ENCODE peak calls at places on chromosomes 6 and 20, in nine cellular contexts. One of them, this sample, is unnamed.

GRCh38 chr20:38075161-38075998 is 41.8 kb downstream of the RPRD1B start:
- DNase-seq in NCI-H1048: no peak
- DNase-seq in RPMI8226: no peak
- DNase-seq in amniotic stem cell: no peak
- DNase-seq in HuH-7.5: no peak
- DNase-seq in small intestine: no peak
- DNase-seq in GOT3: no peak
- DNase-seq in glomerular endothelial cell: no peak
- DNase-seq in Jurkat, Clone E6-1: no peak
- DNase-seq in this sample: no peak

GRCh38 chr6:150929403-150929802 is 63.9 kb downstream of the MTHFD1L start:
- DNase-seq in NCI-H1048: no peak
- DNase-seq in RPMI8226: no peak
- DNase-seq in amniotic stem cell: no peak
- DNase-seq in HuH-7.5: no peak
- DNase-seq in small intestine: no peak
- DNase-seq in GOT3: no peak
- DNase-seq in glomerular endothelial cell: no peak
- DNase-seq in Jurkat, Clone E6-1: no peak
- DNase-seq in this sample: no peak

GRCh38 chr20:35714127-35714526 is 14.9 kb downstream of the ROMO1 start:
- DNase-seq in NCI-H1048: no peak
- DNase-seq in RPMI8226: no peak
- DNase-seq in amniotic stem cell: no peak
- DNase-seq in HuH-7.5: no peak
- DNase-seq in small intestine: no peak
- DNase-seq in GOT3: no peak
- DNase-seq in glomerular endothelial cell: no peak
- DNase-seq in Jurkat, Clone E6-1: no peak
- DNase-seq in this sample: no peak

GRCh38 chr6:16168858-16169257 is 40.0 kb downstream of the MYLIP start:
- DNase-seq in NCI-H1048: no peak
- DNase-seq in RPMI8226: peak
- DNase-seq in amniotic stem cell: no peak
- DNase-seq in HuH-7.5: no peak
- DNase-seq in small intestine: peak
- DNase-seq in GOT3: no peak
- DNase-seq in glomerular endothelial cell: no peak
- DNase-seq in Jurkat, Clone E6-1: peak
- DNase-seq in this sample: no peak

GRCh38 chr6:38212579-38212978 is 393.1 kb downstream of the ZFAND3 start:
- DNase-seq in NCI-H1048: no peak
- DNase-seq in RPMI8226: no peak
- DNase-seq in amniotic stem cell: no peak
- DNase-seq in HuH-7.5: no peak
- DNase-seq in small intestine: no peak
- DNase-seq in GOT3: no peak
- DNase-seq in glomerular endothelial cell: peak
- DNase-seq in Jurkat, Clone E6-1: peak
- DNase-seq in this sample: no peak

GRCh38 chr6:31300797-31301196 is 28.9 kb upstream of the HLA-C start:
- DNase-seq in NCI-H1048: no peak
- DNase-seq in RPMI8226: no peak
- DNase-seq in amniotic stem cell: no peak
- DNase-seq in HuH-7.5: no peak
- DNase-seq in small intestine: no peak
- DNase-seq in GOT3: no peak
- DNase-seq in glomerular endothelial cell: no peak
- DNase-seq in Jurkat, Clone E6-1: no peak
- DNase-seq in this sample: no peak

GRCh38 chr6:14910692-14911547 is 334.9 kb upstream of the JARID2 start:
- DNase-seq in NCI-H1048: no peak
- DNase-seq in RPMI8226: peak
- DNase-seq in amniotic stem cell: no peak
- DNase-seq in HuH-7.5: no peak
- DNase-seq in small intestine: no peak
- DNase-seq in GOT3: no peak
- DNase-seq in glomerular endothelial cell: no peak
- DNase-seq in Jurkat, Clone E6-1: peak
- DNase-seq in this sample: no peak

GRCh38 chr6:98847767-98848538 is 13.6 kb downstream of the POU3F2 start:
- DNase-seq in NCI-H1048: no peak
- DNase-seq in RPMI8226: no peak
- DNase-seq in amniotic stem cell: no peak
- DNase-seq in HuH-7.5: no peak
- DNase-seq in small intestine: no peak
- DNase-seq in GOT3: no peak
- DNase-seq in glomerular endothelial cell: no peak
- DNase-seq in Jurkat, Clone E6-1: no peak
- DNase-seq in this sample: no peak

GRCh38 chr6:33589723-33590530 is 9.9 kb upstream of the BAK1 start:
- DNase-seq in NCI-H1048: no peak
- DNase-seq in RPMI8226: peak
- DNase-seq in amniotic stem cell: peak
- DNase-seq in HuH-7.5: peak
- DNase-seq in small intestine: peak
- DNase-seq in GOT3: peak
- DNase-seq in glomerular endothelial cell: peak
- DNase-seq in Jurkat, Clone E6-1: no peak
- DNase-seq in this sample: peak

GRCh38 chr6:166438211-166438861 is 55.6 kb upstream of the MPC1 start:
- DNase-seq in NCI-H1048: no peak
- DNase-seq in RPMI8226: no peak
- DNase-seq in amniotic stem cell: no peak
- DNase-seq in HuH-7.5: no peak
- DNase-seq in small intestine: no peak
- DNase-seq in GOT3: no peak
- DNase-seq in glomerular endothelial cell: no peak
- DNase-seq in Jurkat, Clone E6-1: no peak
- DNase-seq in this sample: no peak

GRCh38 chr20:62210496-62210855 is 9.6 kb downstream of the HRH3 start:
- DNase-seq in NCI-H1048: no peak
- DNase-seq in RPMI8226: no peak
- DNase-seq in amniotic stem cell: no peak
- DNase-seq in HuH-7.5: no peak
- DNase-seq in small intestine: no peak
- DNase-seq in GOT3: no peak
- DNase-seq in glomerular endothelial cell: no peak
- DNase-seq in Jurkat, Clone E6-1: no peak
- DNase-seq in this sample: no peak

GRCh38 chr6:36963451-36964290 is 9.1 kb downstream of the PI16 start:
- DNase-seq in NCI-H1048: no peak
- DNase-seq in RPMI8226: peak
- DNase-seq in amniotic stem cell: no peak
- DNase-seq in HuH-7.5: no peak
- DNase-seq in small intestine: no peak
- DNase-seq in GOT3: no peak
- DNase-seq in glomerular endothelial cell: no peak
- DNase-seq in Jurkat, Clone E6-1: peak
- DNase-seq in this sample: peak

GRCh38 chr6:7203939-7204338 is 96.2 kb downstream of the RREB1 start:
- DNase-seq in NCI-H1048: no peak
- DNase-seq in RPMI8226: no peak
- DNase-seq in amniotic stem cell: no peak
- DNase-seq in HuH-7.5: no peak
- DNase-seq in small intestine: no peak
- DNase-seq in GOT3: no peak
- DNase-seq in glomerular endothelial cell: no peak
- DNase-seq in Jurkat, Clone E6-1: no peak
- DNase-seq in this sample: no peak

GRCh38 chr20:54208492-54209044 is 681 bp downstream of the PFDN4 start:
- DNase-seq in NCI-H1048: no peak
- DNase-seq in RPMI8226: peak
- DNase-seq in amniotic stem cell: no peak
- DNase-seq in HuH-7.5: peak
- DNase-seq in small intestine: no peak
- DNase-seq in GOT3: no peak
- DNase-seq in glomerular endothelial cell: peak
- DNase-seq in Jurkat, Clone E6-1: no peak
- DNase-seq in this sample: no peak

GRCh38 chr6:30942338-30943060 is 1.7 kb downstream of the MUCL3 start:
- DNase-seq in NCI-H1048: peak
- DNase-seq in RPMI8226: peak
- DNase-seq in amniotic stem cell: peak
- DNase-seq in HuH-7.5: peak
- DNase-seq in small intestine: peak
- DNase-seq in GOT3: no peak
- DNase-seq in glomerular endothelial cell: peak
- DNase-seq in Jurkat, Clone E6-1: no peak
- DNase-seq in this sample: peak

GRCh38 chr6:154164397-154164796 is 125.4 kb downstream of the OPRM1 start:
- DNase-seq in NCI-H1048: no peak
- DNase-seq in RPMI8226: peak
- DNase-seq in amniotic stem cell: no peak
- DNase-seq in HuH-7.5: no peak
- DNase-seq in small intestine: no peak
- DNase-seq in GOT3: no peak
- DNase-seq in glomerular endothelial cell: no peak
- DNase-seq in Jurkat, Clone E6-1: no peak
- DNase-seq in this sample: no peak

GRCh38 chr20:47125553-47126373 is 230.7 kb downstream of the ZMYND8 start:
- DNase-seq in NCI-H1048: no peak
- DNase-seq in RPMI8226: no peak
- DNase-seq in amniotic stem cell: no peak
- DNase-seq in HuH-7.5: no peak
- DNase-seq in small intestine: no peak
- DNase-seq in GOT3: no peak
- DNase-seq in glomerular endothelial cell: no peak
- DNase-seq in Jurkat, Clone E6-1: no peak
- DNase-seq in this sample: no peak

GRCh38 chr6:47680056-47680455 is 18.3 kb upstream of the ADGRF4 start:
- DNase-seq in NCI-H1048: no peak
- DNase-seq in RPMI8226: no peak
- DNase-seq in amniotic stem cell: no peak
- DNase-seq in HuH-7.5: no peak
- DNase-seq in small intestine: no peak
- DNase-seq in GOT3: no peak
- DNase-seq in glomerular endothelial cell: no peak
- DNase-seq in Jurkat, Clone E6-1: no peak
- DNase-seq in this sample: no peak

GRCh38 chr6:10434235-10434634 is 19.4 kb upstream of the TFAP2A start:
- DNase-seq in NCI-H1048: no peak
- DNase-seq in RPMI8226: peak
- DNase-seq in amniotic stem cell: no peak
- DNase-seq in HuH-7.5: no peak
- DNase-seq in small intestine: no peak
- DNase-seq in GOT3: no peak
- DNase-seq in glomerular endothelial cell: no peak
- DNase-seq in Jurkat, Clone E6-1: peak
- DNase-seq in this sample: no peak

GRCh38 chr6:56951049-56951816 is 3.7 kb upstream of the BEND6 start:
- DNase-seq in NCI-H1048: no peak
- DNase-seq in RPMI8226: no peak
- DNase-seq in amniotic stem cell: no peak
- DNase-seq in HuH-7.5: no peak
- DNase-seq in small intestine: no peak
- DNase-seq in GOT3: no peak
- DNase-seq in glomerular endothelial cell: no peak
- DNase-seq in Jurkat, Clone E6-1: no peak
- DNase-seq in this sample: no peak

This sample was measured in WTC11.